ENCODE peak calls at places on chromosomes 3 and 15, in six cellular contexts. One of them, this sample, is unnamed.

GRCh38 chr3:128404276-128405062 is 62.2 kb downstream of the DNAJB8 start:
- DNase-seq in activated CD4-positive, alpha-beta T cell treated with anti-CD3 and anti-CD28 coated beads, Interleukin-2, amount 10 ng/mL, durations not matched to agents 7 days and 5 days: no peak
- DNase-seq in dermis blood vessel endothelial cell: no peak
- DNase-seq in NCI-H2081: no peak
- DNase-seq in WTC11: no peak
- DNase-seq in anterior cingulate cortex: no peak
- DNase-seq in this sample: no peak

GRCh38 chr3:122383915-122384697 is at the start of gene FAM162A:
- DNase-seq in dermis blood vessel endothelial cell: peak; percentile 96
- DNase-seq in NCI-H2081: peak; percentile 98
- DNase-seq in anterior cingulate cortex: peak; percentile 95
- DNase-seq in WTC11: peak; percentile 94
- DNase-seq in activated CD4-positive, alpha-beta T cell treated with anti-CD3 and anti-CD28 coated beads, Interleukin-2, amount 10 ng/mL, durations not matched to agents 7 days and 5 days: peak; percentile 95
- DNase-seq in this sample: peak; percentile 92

GRCh38 chr3:74845086-74845485 is 230.6 kb upstream of the CNTN3 start:
- DNase-seq in activated CD4-positive, alpha-beta T cell treated with anti-CD3 and anti-CD28 coated beads, Interleukin-2, amount 10 ng/mL, durations not matched to agents 7 days and 5 days: no peak
- DNase-seq in NCI-H2081: no peak
- DNase-seq in dermis blood vessel endothelial cell: no peak
- DNase-seq in WTC11: no peak
- DNase-seq in anterior cingulate cortex: no peak
- DNase-seq in this sample: no peak

GRCh38 chr3:174533286-174533685 is 325.8 kb upstream of the NAALADL2 start:
- DNase-seq in anterior cingulate cortex: no peak
- DNase-seq in activated CD4-positive, alpha-beta T cell treated with anti-CD3 and anti-CD28 coated beads, Interleukin-2, amount 10 ng/mL, durations not matched to agents 7 days and 5 days: no peak
- DNase-seq in WTC11: no peak
- DNase-seq in NCI-H2081: no peak
- DNase-seq in dermis blood vessel endothelial cell: no peak
- DNase-seq in this sample: no peak

GRCh38 chr3:175792245-175792644 is 933.1 kb downstream of the NAALADL2 start:
- DNase-seq in NCI-H2081: no peak
- DNase-seq in dermis blood vessel endothelial cell: no peak
- DNase-seq in anterior cingulate cortex: no peak
- DNase-seq in activated CD4-positive, alpha-beta T cell treated with anti-CD3 and anti-CD28 coated beads, Interleukin-2, amount 10 ng/mL, durations not matched to agents 7 days and 5 days: no peak
- DNase-seq in WTC11: no peak
- DNase-seq in this sample: no peak

GRCh38 chr3:50652709-50653108 is 22.0 kb upstream of the DOCK3 start:
- DNase-seq in NCI-H2081: no peak
- DNase-seq in dermis blood vessel endothelial cell: peak; percentile 45
- DNase-seq in activated CD4-positive, alpha-beta T cell treated with anti-CD3 and anti-CD28 coated beads, Interleukin-2, amount 10 ng/mL, durations not matched to agents 7 days and 5 days: peak; percentile 60
- DNase-seq in WTC11: peak; percentile 70
- DNase-seq in anterior cingulate cortex: peak; percentile 12
- DNase-seq in this sample: peak; percentile 35

GRCh38 chr3:131047582-131047981 is 20.9 kb downstream of the NEK11 start:
- DNase-seq in NCI-H2081: no peak
- DNase-seq in WTC11: peak; percentile 30
- DNase-seq in dermis blood vessel endothelial cell: no peak
- DNase-seq in anterior cingulate cortex: no peak
- DNase-seq in activated CD4-positive, alpha-beta T cell treated with anti-CD3 and anti-CD28 coated beads, Interleukin-2, amount 10 ng/mL, durations not matched to agents 7 days and 5 days: no peak
- DNase-seq in this sample: no peak

GRCh38 chr3:71063768-71064287 is 519.7 kb downstream of the FOXP1 start:
- DNase-seq in anterior cingulate cortex: peak; percentile 14
- DNase-seq in NCI-H2081: no peak
- DNase-seq in WTC11: peak; percentile 26
- DNase-seq in dermis blood vessel endothelial cell: peak; percentile 71
- DNase-seq in activated CD4-positive, alpha-beta T cell treated with anti-CD3 and anti-CD28 coated beads, Interleukin-2, amount 10 ng/mL, durations not matched to agents 7 days and 5 days: peak; percentile 42
- DNase-seq in this sample: no peak

GRCh38 chr15:52076889-52077781 is 35.4 kb downstream of the BCL2L10 start:
- DNase-seq in NCI-H2081: no peak
- DNase-seq in activated CD4-positive, alpha-beta T cell treated with anti-CD3 and anti-CD28 coated beads, Interleukin-2, amount 10 ng/mL, durations not matched to agents 7 days and 5 days: no peak
- DNase-seq in dermis blood vessel endothelial cell: peak; percentile 47
- DNase-seq in WTC11: no peak
- DNase-seq in anterior cingulate cortex: no peak
- DNase-seq in this sample: no peak